ENCODE peak calls at places on chromosomes 12 and 14, in seven cellular contexts. One of them, this sample, is unnamed.

GRCh38 chr12:32549675-32550079 is 129.4 kb upstream of the DNM1L start:
- DNase-seq in IMR-90: peak; percentile 61
- DNase-seq in A549: no peak
- DNase-seq in heart left ventricle: no peak
- DNase-seq in Peyer's patch: no peak
- DNase-seq in HCT116: no peak
- DNase-seq in tibial nerve: peak; percentile 16
- DNase-seq in this sample: no peak

GRCh38 chr14:90739318-90740077 is 76.7 kb downstream of the TTC7B start:
- DNase-seq in Peyer's patch: no peak
- DNase-seq in heart left ventricle: no peak
- DNase-seq in A549: no peak
- DNase-seq in HCT116: no peak
- DNase-seq in tibial nerve: no peak
- DNase-seq in IMR-90: peak; percentile 34
- DNase-seq in this sample: no peak

GRCh38 chr14:79011091-79011919 is 841.1 kb downstream of the NRXN3 start:
- DNase-seq in IMR-90: peak; percentile 84
- DNase-seq in heart left ventricle: no peak
- DNase-seq in HCT116: no peak
- DNase-seq in A549: peak; percentile 8
- DNase-seq in tibial nerve: peak; percentile 18
- DNase-seq in Peyer's patch: no peak
- DNase-seq in this sample: peak; percentile 8

GRCh38 chr12:50786498-50787231 is 22.8 kb downstream of the ATF1 start:
- DNase-seq in Peyer's patch: no peak
- DNase-seq in IMR-90: peak; percentile 97
- DNase-seq in heart left ventricle: no peak
- DNase-seq in tibial nerve: no peak
- DNase-seq in HCT116: peak; percentile 94
- DNase-seq in A549: peak; percentile 84
- DNase-seq in this sample: no peak

GRCh38 chr14:97218713-97219355 is 421.7 kb downstream of the VRK1 start:
- DNase-seq in heart left ventricle: no peak
- DNase-seq in Peyer's patch: no peak
- DNase-seq in tibial nerve: no peak
- DNase-seq in HCT116: no peak
- DNase-seq in A549: no peak
- DNase-seq in IMR-90: no peak
- DNase-seq in this sample: no peak

GRCh38 chr12:4563336-4563735 is 1.3 kb downstream of the DYRK4 start:
- DNase-seq in heart left ventricle: no peak
- DNase-seq in IMR-90: no peak
- DNase-seq in A549: no peak
- DNase-seq in Peyer's patch: no peak
- DNase-seq in tibial nerve: no peak
- DNase-seq in HCT116: no peak
- DNase-seq in this sample: no peak

GRCh38 chr12:109944975-109945374 is 44.9 kb downstream of the TCHP start:
- DNase-seq in heart left ventricle: peak; percentile 43
- DNase-seq in A549: no peak
- DNase-seq in Peyer's patch: no peak
- DNase-seq in tibial nerve: no peak
- DNase-seq in HCT116: no peak
- DNase-seq in IMR-90: peak; percentile 82
- DNase-seq in this sample: no peak

GRCh38 chr14:100849432-100849831 is 23.5 kb downstream of the MEG3 start:
- DNase-seq in HCT116: no peak
- DNase-seq in IMR-90: peak; percentile 36
- DNase-seq in Peyer's patch: no peak
- DNase-seq in tibial nerve: no peak
- DNase-seq in heart left ventricle: no peak
- DNase-seq in A549: no peak
- DNase-seq in this sample: no peak

GRCh38 chr12:75868501-75868900 is 163.1 kb downstream of the PHLDA1 start:
- DNase-seq in Peyer's patch: no peak
- DNase-seq in tibial nerve: no peak
- DNase-seq in IMR-90: no peak
- DNase-seq in A549: no peak
- DNase-seq in heart left ventricle: peak; percentile 41
- DNase-seq in HCT116: no peak
- DNase-seq in this sample: no peak

GRCh38 chr14:96098309-96098998 is 59.3 kb downstream of the C14orf132 start:
- DNase-seq in tibial nerve: no peak
- DNase-seq in IMR-90: peak; percentile 71
- DNase-seq in A549: peak; percentile 75
- DNase-seq in Peyer's patch: peak; percentile 47
- DNase-seq in heart left ventricle: no peak
- DNase-seq in HCT116: peak; percentile 64
- DNase-seq in this sample: no peak

GRCh38 chr12:6917491-6918231 is 3.3 kb downstream of the ENO2 start:
- DNase-seq in A549: no peak
- DNase-seq in tibial nerve: no peak
- DNase-seq in HCT116: no peak
- DNase-seq in Peyer's patch: no peak
- DNase-seq in IMR-90: peak; percentile 65
- DNase-seq in heart left ventricle: peak; percentile 2
- DNase-seq in this sample: no peak

GRCh38 chr12:6915789-6916285 is 1.5 kb downstream of the ENO2 start:
- DNase-seq in IMR-90: no peak
- DNase-seq in HCT116: no peak
- DNase-seq in tibial nerve: no peak
- DNase-seq in heart left ventricle: peak; percentile 40
- DNase-seq in Peyer's patch: no peak
- DNase-seq in A549: no peak
- DNase-seq in this sample: no peak

GRCh38 chr12:6916426-6917200 is 2.2 kb downstream of the ENO2 start:
- DNase-seq in HCT116: no peak
- DNase-seq in heart left ventricle: peak; percentile 25
- DNase-seq in Peyer's patch: no peak
- DNase-seq in A549: no peak
- DNase-seq in IMR-90: no peak
- DNase-seq in tibial nerve: no peak
- DNase-seq in this sample: no peak

GRCh38 chr12:6914246-6914947 is at the start of gene ENO2:
- DNase-seq in A549: peak; percentile 79
- DNase-seq in HCT116: no peak
- DNase-seq in IMR-90: peak; percentile 63
- DNase-seq in tibial nerve: peak; percentile 57
- DNase-seq in Peyer's patch: peak; percentile 91
- DNase-seq in heart left ventricle: peak; percentile 80
- DNase-seq in this sample: peak; percentile 79

DNA sequence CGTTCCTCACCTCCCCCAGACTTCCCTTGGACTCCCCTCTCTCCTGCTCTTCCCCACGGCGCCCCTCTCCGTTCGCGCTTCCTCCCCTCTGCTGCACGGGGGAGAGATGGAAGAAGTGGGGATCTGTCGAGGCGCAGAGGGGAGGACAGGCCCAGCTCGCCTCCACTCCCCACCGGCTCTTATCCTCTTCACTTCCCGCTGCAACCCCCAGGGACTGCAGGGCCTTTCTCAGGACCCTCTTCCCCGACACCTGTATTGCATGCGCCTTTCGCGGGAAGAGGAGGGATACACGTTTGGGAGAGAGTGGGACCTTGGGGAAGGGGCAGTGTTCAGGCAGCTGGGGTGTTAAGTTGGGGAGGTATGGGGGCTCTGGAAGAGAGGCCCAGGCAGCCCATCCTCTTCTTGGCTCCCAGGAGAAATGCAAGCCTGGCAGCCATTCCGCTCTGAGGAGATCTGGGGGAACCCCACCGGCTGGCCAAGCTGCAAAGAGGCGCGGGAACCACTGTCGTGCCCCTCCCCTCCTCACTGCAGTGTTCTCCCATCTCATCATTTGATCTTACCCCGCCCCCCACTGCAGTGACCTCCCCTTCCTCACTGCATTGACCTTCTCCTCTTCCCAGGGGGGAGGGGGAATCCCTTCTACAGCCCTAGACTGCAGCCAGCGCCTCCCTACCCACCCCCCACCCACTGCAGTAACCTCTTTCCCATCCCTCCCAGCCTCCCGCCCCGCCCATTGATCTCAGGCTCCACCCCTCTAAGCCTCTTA is 826 bp downstream of the ENO2 start:
- DNase-seq in IMR-90: no peak
- DNase-seq in heart left ventricle: no peak
- DNase-seq in HCT116: no peak
- DNase-seq in A549: peak; percentile 65
- DNase-seq in tibial nerve: peak; percentile 37
- DNase-seq in Peyer's patch: no peak
- DNase-seq in this sample: no peak
- H3K4me3 ChIP-seq in IMR-90: peak overlapping the region; percentile 90
- H3K4me3 ChIP-seq in heart left ventricle: peak overlapping the region; percentile 70
- H3K4me3 ChIP-seq in HCT116: peak overlapping the region; percentile 81
- H3K4me3 ChIP-seq in A549: peak overlapping the region; percentile 63
- H3K4me3 ChIP-seq in tibial nerve: peak overlapping the region; percentile 74
- H3K4me3 ChIP-seq in Peyer's patch: peak overlapping the region; percentile 63
- H3K4me3 ChIP-seq in this sample: peak overlapping the region; percentile 49

GRCh38 chr12:6943719-6944380 is at the start of the genes C12orf57 and RNU7-1:
- DNase-seq in IMR-90: peak; percentile 89
- DNase-seq in Peyer's patch: peak; percentile 87
- DNase-seq in tibial nerve: no peak
- DNase-seq in HCT116: peak; percentile 96
- DNase-seq in A549: peak; percentile 94
- DNase-seq in heart left ventricle: peak; percentile 84
- DNase-seq in this sample: peak; percentile 81
- TF ChIP-seq POLR2A in IMR-90: peak; percentile 99
- TF ChIP-seq POLR2A in Peyer's patch: peak; percentile 97
- TF ChIP-seq POLR2A in tibial nerve: no peak
- TF ChIP-seq POLR2A in HCT116: peak; percentile 100
- TF ChIP-seq POLR2A in A549: peak; percentile 99
- TF ChIP-seq POLR2A in heart left ventricle: peak; percentile 35
- TF ChIP-seq POLR2A in this sample: peak; percentile 93

DNA sequence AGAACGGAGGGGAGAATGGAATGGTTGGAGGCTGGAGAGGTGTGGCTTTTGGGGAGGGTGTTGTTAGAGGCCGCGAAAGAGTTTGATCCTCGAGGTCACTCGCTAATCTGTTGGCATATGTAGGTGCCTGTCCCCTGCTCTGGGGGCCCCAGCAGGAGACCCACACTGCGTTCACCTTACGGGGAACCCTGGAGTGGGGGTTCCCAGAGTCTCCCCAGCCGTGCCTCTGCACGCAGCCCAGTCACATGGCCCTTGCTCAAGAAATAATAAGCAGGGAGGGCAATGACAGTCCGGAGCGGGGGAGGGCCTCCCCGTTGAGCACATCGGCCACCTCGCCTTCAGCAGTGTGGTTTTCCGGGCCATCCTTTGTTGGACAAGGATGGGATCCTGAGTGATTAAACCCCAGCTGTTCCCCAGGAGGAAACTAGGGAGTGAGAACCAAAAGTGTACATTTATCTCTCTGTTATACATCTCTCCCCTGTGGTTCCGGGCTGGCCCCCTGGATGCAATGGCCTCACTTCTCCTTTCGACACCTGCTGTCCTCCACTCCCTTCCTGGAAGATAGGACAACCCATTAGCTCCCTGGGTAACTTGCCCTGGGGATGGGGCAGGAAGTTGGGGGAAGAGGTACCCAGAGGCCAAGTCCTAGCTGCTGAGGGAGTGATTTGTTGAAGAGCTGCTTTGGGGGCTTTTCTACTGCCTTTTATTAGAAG is 1.3 kb downstream of the PLEKHG3 start:
- DNase-seq in tibial nerve: peak; percentile 43
- DNase-seq in HCT116: no peak
- DNase-seq in A549: no peak
- DNase-seq in Peyer's patch: peak; percentile 65
- DNase-seq in heart left ventricle: peak; percentile 55
- DNase-seq in IMR-90: no peak
- DNase-seq in this sample: no peak
- H3K4me1 ChIP-seq in tibial nerve: peaks cover 61% of the 10 kb centered on the region
- H3K4me1 ChIP-seq in HCT116: peaks cover 62% of the 10 kb centered on the region
- H3K4me1 ChIP-seq in A549: peaks cover 59% of the 10 kb centered on the region
- H3K4me1 ChIP-seq in Peyer's patch: peaks cover 6% of the 10 kb centered on the region
- H3K4me1 ChIP-seq in heart left ventricle: peaks cover 57% of the 10 kb centered on the region
- H3K4me1 ChIP-seq in IMR-90: peaks cover 13% of the 10 kb centered on the region
- H3K4me1 ChIP-seq in this sample: peaks cover 21% of the 10 kb centered on the region

DNA sequence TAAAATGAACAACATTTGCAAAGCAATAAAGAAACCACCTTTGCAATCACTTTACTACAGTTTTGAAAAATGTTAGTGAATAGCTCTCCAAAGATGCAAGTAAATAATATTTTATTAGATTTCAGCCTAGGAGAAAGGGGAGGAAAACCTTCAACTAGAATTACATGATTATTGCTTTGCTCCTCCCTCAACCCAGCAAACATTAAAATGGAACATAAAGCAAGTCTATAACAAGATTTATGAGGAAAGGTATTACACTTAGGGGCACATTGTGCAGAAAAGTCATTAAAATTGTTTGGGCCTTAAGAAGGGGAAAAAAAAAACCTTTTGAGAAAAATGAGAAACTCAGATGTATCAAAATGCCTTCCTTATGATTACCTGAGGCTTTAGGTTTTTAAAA is 70.7 kb downstream of the HMGA2 start:
- DNase-seq in heart left ventricle: no peak
- DNase-seq in Peyer's patch: no peak
- DNase-seq in HCT116: no peak
- DNase-seq in IMR-90: no peak
- DNase-seq in A549: no peak
- DNase-seq in tibial nerve: no peak
- DNase-seq in this sample: no peak
- H3K4me3 ChIP-seq in heart left ventricle: no peak overlapping the region
- H3K4me3 ChIP-seq in Peyer's patch: no peak overlapping the region
- H3K4me3 ChIP-seq in HCT116: no peak overlapping the region
- H3K4me3 ChIP-seq in IMR-90: no peak overlapping the region
- H3K4me3 ChIP-seq in A549: no peak overlapping the region
- H3K4me3 ChIP-seq in tibial nerve: no peak overlapping the region
- H3K4me3 ChIP-seq in this sample: no peak overlapping the region

DNA sequence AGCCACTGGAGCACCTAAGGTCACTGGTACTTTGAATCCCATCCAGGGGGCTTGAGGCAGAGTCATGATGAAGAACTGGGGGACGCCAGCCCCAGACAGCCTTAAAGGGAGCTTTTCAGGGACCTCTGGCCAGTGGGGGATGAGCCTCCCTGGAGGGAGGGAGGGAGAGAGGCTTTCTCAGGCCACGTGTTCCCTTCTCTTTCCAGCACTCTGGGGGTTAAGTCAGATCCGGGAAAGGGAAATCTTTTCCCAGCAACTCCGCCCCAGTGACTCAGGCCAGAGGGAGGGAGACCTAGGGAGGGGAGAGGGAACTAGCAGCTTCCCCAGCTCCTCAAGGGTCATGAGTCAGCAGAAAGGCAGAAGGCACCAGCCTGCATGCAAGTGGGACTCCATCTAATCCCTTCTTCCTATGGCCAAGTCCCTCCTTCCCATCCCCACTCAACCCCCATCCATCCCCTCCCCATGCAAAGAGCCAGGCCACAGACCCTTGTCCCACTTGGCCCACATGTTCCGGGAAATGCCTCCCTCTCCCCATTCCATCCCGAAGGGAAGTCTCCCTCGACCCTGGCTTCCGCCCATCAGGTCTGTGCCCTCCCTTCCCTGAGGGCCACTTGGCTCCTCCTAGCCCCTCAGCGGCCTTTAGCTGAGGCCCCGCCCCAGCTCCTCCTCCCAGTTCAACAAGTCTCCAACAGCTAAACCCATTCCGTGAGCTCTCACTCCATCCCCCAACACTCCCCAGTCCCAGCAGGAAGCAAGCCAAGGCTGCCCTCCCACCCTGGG is 5.6 kb downstream of the TNFRSF1A start:
- DNase-seq in Peyer's patch: peak; percentile 93
- DNase-seq in A549: peak; percentile 99
- DNase-seq in IMR-90: peak; percentile 99
- DNase-seq in heart left ventricle: peak; percentile 97
- DNase-seq in tibial nerve: peak; percentile 90
- DNase-seq in HCT116: peak; percentile 96
- DNase-seq in this sample: peak; percentile 96
- TF ChIP-seq POLR2A in Peyer's patch: peak; percentile 15
- TF ChIP-seq POLR2A in A549: peak; percentile 85
- TF ChIP-seq POLR2A in IMR-90: no peak
- TF ChIP-seq POLR2A in heart left ventricle: peak; percentile 77
- TF ChIP-seq POLR2A in tibial nerve: peak; percentile 63
- TF ChIP-seq POLR2A in HCT116: peak; percentile 68
- TF ChIP-seq POLR2A in this sample: peak; percentile 52